ENCODE peak calls at places on chromosomes 7 and 10, in six cellular contexts. One of them, this sample, is unnamed.

GRCh38 chr10:69057951-69058297 is 30.0 kb upstream of the SRGN start:
- DNase-seq in endothelial cell of umbilical vein: no peak
- DNase-seq in GM12878: no peak
- DNase-seq in K562: no peak
- DNase-seq in H1: no peak
- DNase-seq in HCT116: no peak
- DNase-seq in this sample: no peak

GRCh38 chr10:43192824-43193223 is 54.6 kb downstream of the CSGALNACT2 start:
- DNase-seq in K562: peak; percentile 51
- DNase-seq in GM12878: no peak
- DNase-seq in H1: no peak
- DNase-seq in HCT116: no peak
- DNase-seq in endothelial cell of umbilical vein: no peak
- DNase-seq in this sample: no peak

GRCh38 chr7:7183061-7183832 is 903 bp downstream of the C1GALT1 start:
- DNase-seq in GM12878: no peak
- DNase-seq in H1: no peak
- DNase-seq in K562: peak; percentile 51
- DNase-seq in HCT116: no peak
- DNase-seq in endothelial cell of umbilical vein: peak; percentile 66
- DNase-seq in this sample: no peak

GRCh38 chr7:55100172-55100961 is 81.5 kb downstream of the EGFR start:
- DNase-seq in HCT116: no peak
- DNase-seq in endothelial cell of umbilical vein: no peak
- DNase-seq in GM12878: no peak
- DNase-seq in K562: no peak
- DNase-seq in H1: no peak
- DNase-seq in this sample: no peak

GRCh38 chr10:110006358-110007170 is 1.2 kb upstream of the ADD3 start:
- DNase-seq in H1: no peak
- DNase-seq in HCT116: no peak
- DNase-seq in endothelial cell of umbilical vein: no peak
- DNase-seq in GM12878: no peak
- DNase-seq in K562: peak; percentile 14
- DNase-seq in this sample: no peak

GRCh38 chr10:119734396-119735332 is 8.8 kb downstream of the INPP5F start:
- DNase-seq in endothelial cell of umbilical vein: peak; percentile 50
- DNase-seq in GM12878: no peak
- DNase-seq in HCT116: peak; percentile 41
- DNase-seq in H1: no peak
- DNase-seq in K562: no peak
- DNase-seq in this sample: no peak

GRCh38 chr7:44381494-44382220 is 56.3 kb upstream of the CAMK2B start:
- DNase-seq in H1: peak; percentile 33
- DNase-seq in GM12878: no peak
- DNase-seq in endothelial cell of umbilical vein: no peak
- DNase-seq in K562: no peak
- DNase-seq in HCT116: no peak
- DNase-seq in this sample: no peak

GRCh38 chr10:76051007-76051936 is 619.8 kb downstream of the LRMDA start:
- DNase-seq in K562: no peak
- DNase-seq in GM12878: no peak
- DNase-seq in H1: no peak
- DNase-seq in endothelial cell of umbilical vein: no peak
- DNase-seq in HCT116: peak; percentile 29
- DNase-seq in this sample: no peak

GRCh38 chr7:49119706-49120105 is 195.4 kb downstream of the CDC14C start:
- DNase-seq in HCT116: no peak
- DNase-seq in endothelial cell of umbilical vein: no peak
- DNase-seq in K562: no peak
- DNase-seq in H1: no peak
- DNase-seq in GM12878: no peak
- DNase-seq in this sample: peak; percentile 48

GRCh38 chr10:62264702-62265436 is 3.8 kb downstream of the RTKN2 start:
- DNase-seq in endothelial cell of umbilical vein: peak; percentile 82
- DNase-seq in GM12878: no peak
- DNase-seq in K562: peak; percentile 21
- DNase-seq in H1: no peak
- DNase-seq in HCT116: peak; percentile 87
- DNase-seq in this sample: no peak

GRCh38 chr7:873367-874002 is 2.9 kb upstream of the GET4 start:
- DNase-seq in endothelial cell of umbilical vein: peak; percentile 92
- DNase-seq in H1: peak; percentile 82
- DNase-seq in K562: peak; percentile 77
- DNase-seq in GM12878: peak; percentile 48
- DNase-seq in HCT116: peak; percentile 72
- DNase-seq in this sample: peak; percentile 48

GRCh38 chr7:64889686-64890162 is 13.3 kb upstream of the ZNF273 start:
- DNase-seq in HCT116: no peak
- DNase-seq in endothelial cell of umbilical vein: no peak
- DNase-seq in GM12878: no peak
- DNase-seq in H1: peak; percentile 49
- DNase-seq in K562: no peak
- DNase-seq in this sample: no peak

GRCh38 chr10:63866075-63866746 is 345.0 kb downstream of the REEP3 start:
- DNase-seq in H1: peak; percentile 88
- DNase-seq in GM12878: peak; percentile 5
- DNase-seq in K562: peak; percentile 74
- DNase-seq in endothelial cell of umbilical vein: peak; percentile 61
- DNase-seq in HCT116: peak; percentile 56
- DNase-seq in this sample: peak; percentile 34

GRCh38 chr10:6163364-6164270 is 39.1 kb upstream of the PFKFB3 start:
- DNase-seq in HCT116: peak; percentile 69
- DNase-seq in endothelial cell of umbilical vein: peak; percentile 86
- DNase-seq in H1: peak; percentile 94
- DNase-seq in K562: peak; percentile 97
- DNase-seq in GM12878: peak; percentile 47
- DNase-seq in this sample: no peak

GRCh38 chr7:7212612-7213011 is 30.3 kb downstream of the C1GALT1 start:
- DNase-seq in endothelial cell of umbilical vein: no peak
- DNase-seq in HCT116: no peak
- DNase-seq in K562: no peak
- DNase-seq in H1: no peak
- DNase-seq in GM12878: no peak
- DNase-seq in this sample: no peak

DNA sequence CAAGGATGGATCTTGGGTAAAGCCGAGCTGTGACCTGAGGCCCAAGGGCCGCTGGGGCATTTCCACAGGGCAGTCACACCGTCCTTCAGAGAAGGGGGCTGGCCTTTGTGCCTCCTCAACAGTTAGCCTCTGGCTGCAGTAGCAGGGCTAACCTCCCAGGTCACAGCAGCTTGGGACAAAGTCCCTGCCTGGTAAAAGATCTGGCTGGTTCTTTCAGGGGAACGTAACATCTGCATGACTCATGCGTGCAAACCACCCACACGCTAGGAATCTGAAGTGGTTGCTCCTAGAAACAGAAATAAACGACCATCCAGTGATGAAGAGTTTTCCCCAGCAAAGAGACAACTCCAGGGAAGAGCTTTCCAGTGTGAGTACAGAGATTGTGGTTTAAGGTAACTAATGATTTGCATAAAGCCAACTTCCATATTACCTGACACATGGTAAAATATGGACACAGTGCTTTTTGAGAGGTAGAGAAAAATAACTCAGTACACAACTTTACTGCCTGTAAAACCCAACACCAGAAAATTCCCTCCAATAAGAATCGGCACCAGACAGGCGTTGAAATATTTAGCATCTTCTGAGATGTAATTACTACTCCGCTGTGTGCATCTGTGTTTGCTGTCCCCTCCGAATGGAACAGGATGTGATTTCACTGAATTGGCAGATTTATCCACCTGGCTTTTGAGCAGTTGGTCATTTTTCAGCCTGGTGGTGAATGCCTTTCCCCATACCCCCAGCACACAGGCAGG is 84.9 kb upstream of the ADRB1 start:
- DNase-seq in endothelial cell of umbilical vein: peak; percentile 14
- DNase-seq in HCT116: peak; percentile 82
- DNase-seq in H1: no peak
- DNase-seq in GM12878: no peak
- DNase-seq in K562: no peak
- DNase-seq in this sample: no peak
- H3K9ac ChIP-seq in endothelial cell of umbilical vein: no peak overlapping the region
- H3K9ac ChIP-seq in HCT116: peak overlapping the region; percentile 22
- H3K9ac ChIP-seq in H1: no peak overlapping the region
- H3K9ac ChIP-seq in GM12878: peak overlapping the region; percentile 36
- H3K9ac ChIP-seq in K562: no peak overlapping the region
- H3K9ac ChIP-seq in this sample: no peak overlapping the region

GRCh38 chr7:99211241-99211602 is 3.3 kb upstream of the KPNA7 start:
- DNase-seq in endothelial cell of umbilical vein: no peak
- DNase-seq in K562: no peak
- DNase-seq in HCT116: no peak
- DNase-seq in H1: no peak
- DNase-seq in GM12878: no peak
- DNase-seq in this sample: no peak

GRCh38 chr7:99209781-99210180 is 1.9 kb upstream of the KPNA7 start:
- DNase-seq in K562: no peak
- DNase-seq in HCT116: no peak
- DNase-seq in GM12878: no peak
- DNase-seq in endothelial cell of umbilical vein: no peak
- DNase-seq in H1: no peak
- DNase-seq in this sample: no peak

DNA sequence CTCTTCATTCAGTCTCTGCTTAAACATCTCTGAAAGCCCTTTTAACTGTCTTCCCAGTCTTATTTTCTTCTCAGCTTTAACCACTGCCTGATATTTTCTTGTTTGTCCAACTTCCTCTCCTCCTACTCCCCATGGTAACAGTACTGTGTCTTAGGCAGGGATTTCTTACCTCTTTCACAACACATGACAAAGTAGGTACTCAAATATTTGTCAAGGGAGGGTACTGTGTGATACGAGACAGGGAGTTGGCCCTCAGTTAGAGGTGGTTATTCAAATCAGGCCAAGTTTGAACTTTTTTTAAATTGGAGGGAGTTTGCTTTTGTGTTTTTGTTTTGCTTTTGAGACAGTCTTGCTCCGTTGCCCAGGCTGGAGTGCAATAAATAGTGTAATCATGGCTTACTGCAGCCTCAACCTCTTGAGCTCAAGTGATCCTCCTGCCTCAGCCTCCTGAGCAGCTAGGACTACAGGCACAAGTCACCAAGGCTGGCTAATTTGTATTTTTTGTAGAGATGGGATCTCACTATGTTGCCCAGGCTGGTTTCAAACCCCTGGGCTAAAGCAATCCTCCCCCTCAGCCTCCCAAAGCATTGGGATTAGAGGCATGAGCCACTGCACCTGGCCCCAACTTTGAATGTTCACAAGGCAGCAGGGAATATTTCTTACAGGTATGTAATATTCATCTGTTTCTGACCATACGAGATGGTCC is 2.5 kb upstream of the KPNA7 start:
- DNase-seq in GM12878: no peak
- DNase-seq in endothelial cell of umbilical vein: no peak
- DNase-seq in K562: no peak
- DNase-seq in HCT116: no peak
- DNase-seq in H1: no peak
- DNase-seq in this sample: no peak
- TF ChIP-seq POLR2AphosphoS5 in GM12878: no peak
- TF ChIP-seq POLR2AphosphoS5 in endothelial cell of umbilical vein: no peak
- TF ChIP-seq POLR2AphosphoS5 in K562: no peak
- TF ChIP-seq POLR2AphosphoS5 in HCT116: no peak
- TF ChIP-seq POLR2AphosphoS5 in H1: no peak
- TF ChIP-seq POLR2AphosphoS5 in this sample: no peak

GRCh38 chr7:155357573-155358041 is 59.9 kb downstream of the INSIG1 start:
- DNase-seq in HCT116: no peak
- DNase-seq in H1: no peak
- DNase-seq in GM12878: no peak
- DNase-seq in endothelial cell of umbilical vein: no peak
- DNase-seq in K562: no peak
- DNase-seq in this sample: no peak
- TF ChIP-seq EZH2 in HCT116: no peak
- TF ChIP-seq EZH2 in H1: no peak
- TF ChIP-seq EZH2 in GM12878: no peak
- TF ChIP-seq EZH2 in endothelial cell of umbilical vein: no peak
- TF ChIP-seq EZH2 in K562: no peak
- TF ChIP-seq EZH2 in this sample: no peak

GRCh38 chr7:3949226-3949625 is 648.2 kb downstream of the SDK1 start:
- DNase-seq in GM12878: no peak
- DNase-seq in HCT116: no peak
- DNase-seq in K562: no peak
- DNase-seq in H1: no peak
- DNase-seq in endothelial cell of umbilical vein: no peak
- DNase-seq in this sample: no peak
- H3K9ac ChIP-seq in GM12878: no peak overlapping the region
- H3K9ac ChIP-seq in HCT116: no peak overlapping the region
- H3K9ac ChIP-seq in K562: no peak overlapping the region
- H3K9ac ChIP-seq in H1: no peak overlapping the region
- H3K9ac ChIP-seq in endothelial cell of umbilical vein: no peak overlapping the region
- H3K9ac ChIP-seq in this sample: no peak overlapping the region

DNA sequence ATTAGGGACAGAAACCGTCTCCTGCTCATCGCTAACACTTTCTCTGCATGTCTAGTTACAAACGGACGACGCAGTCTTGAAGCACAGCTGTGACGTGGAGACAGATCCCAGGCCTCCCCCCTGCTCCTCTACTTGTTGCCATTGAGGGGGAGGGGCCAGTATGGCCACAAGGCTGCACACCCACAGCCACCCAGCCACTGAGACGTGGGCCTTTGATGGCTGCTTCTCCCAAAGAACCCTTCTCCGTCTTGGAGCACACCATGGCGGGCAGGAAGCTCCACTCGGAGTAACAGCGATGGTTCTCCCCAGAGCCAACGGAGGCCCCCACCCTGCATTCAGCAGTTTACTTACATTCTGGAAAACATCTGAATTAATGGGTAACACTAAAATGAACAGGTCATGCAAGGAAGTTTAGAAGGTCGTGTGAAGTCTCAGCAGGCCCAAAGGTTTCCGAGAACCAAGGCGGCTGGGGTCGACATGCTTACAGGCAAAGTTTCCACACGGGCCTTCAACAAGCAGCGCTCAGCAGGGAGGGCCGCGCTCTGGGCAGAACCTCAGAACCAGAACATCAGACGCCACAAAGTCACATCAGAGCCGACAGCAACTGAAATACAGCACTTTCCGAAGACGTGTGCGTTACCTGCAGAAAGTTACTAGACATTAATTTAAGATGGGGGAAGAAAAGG is 169.6 kb downstream of the DIP2C start:
- DNase-seq in HCT116: no peak
- DNase-seq in K562: no peak
- DNase-seq in endothelial cell of umbilical vein: no peak
- DNase-seq in H1: no peak
- DNase-seq in GM12878: no peak
- DNase-seq in this sample: no peak
- TF ChIP-seq POLR2AphosphoS5 in HCT116: no peak
- TF ChIP-seq POLR2AphosphoS5 in K562: no peak
- TF ChIP-seq POLR2AphosphoS5 in endothelial cell of umbilical vein: no peak
- TF ChIP-seq POLR2AphosphoS5 in H1: no peak
- TF ChIP-seq POLR2AphosphoS5 in GM12878: no peak
- TF ChIP-seq POLR2AphosphoS5 in this sample: no peak

DNA sequence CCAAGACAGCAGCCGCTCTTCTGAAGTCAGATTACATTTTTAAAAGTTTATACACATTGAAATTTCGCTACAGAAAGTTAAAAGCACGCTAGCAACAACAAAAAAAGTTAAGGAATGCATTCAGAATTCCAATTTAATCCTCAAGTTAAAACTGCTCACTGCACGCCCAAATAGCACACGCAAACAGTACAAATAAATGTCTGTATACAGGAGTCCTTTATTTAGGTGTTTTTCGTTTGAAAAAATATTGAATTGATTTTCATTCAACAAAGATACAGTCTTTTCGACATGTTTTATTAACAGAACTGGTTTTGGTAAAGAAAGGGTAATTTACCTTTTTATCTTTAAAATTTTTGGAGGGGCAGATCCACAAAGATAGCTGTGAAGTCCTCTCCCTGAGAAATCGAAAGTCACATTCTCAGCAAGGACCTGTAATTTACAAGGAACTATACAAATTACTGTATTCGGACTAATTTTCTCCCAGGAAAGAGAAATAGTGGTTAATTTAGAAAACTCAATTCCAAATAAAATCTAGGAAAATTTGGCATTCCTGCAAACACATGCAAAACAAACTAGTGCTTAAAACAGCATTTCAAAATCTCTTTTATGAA is 4.4 kb upstream of the NKX2-3 start:
- DNase-seq in H1: no peak
- DNase-seq in K562: no peak
- DNase-seq in endothelial cell of umbilical vein: no peak
- DNase-seq in HCT116: no peak
- DNase-seq in GM12878: no peak
- DNase-seq in this sample: no peak
- TF ChIP-seq EZH2 in H1: no peak
- TF ChIP-seq EZH2 in K562: no peak
- TF ChIP-seq EZH2 in endothelial cell of umbilical vein: no peak
- TF ChIP-seq EZH2 in HCT116: no peak
- TF ChIP-seq EZH2 in GM12878: no peak
- TF ChIP-seq EZH2 in this sample: no peak

This sample was measured in SK-N-MC.